ENCODE peak calls at places on chromosomes 11 and 22, in six cellular contexts. V, M, I, W, N and F are unnamed samples.
A peak's percentile ranks its signal among the peaks of the same experiment; 100 is the strongest.

GRCh38 chr11:100827934-100828661 is 141.0 kb downstream of the ARHGAP42 start:
- DNase-seq in V (peak; percentile 89), M (no peak), I (peak; percentile 51), W (no peak), N (no peak), F (no peak)

GRCh38 chr11:33868646-33869461 is 23.0 kb downstream of the LMO2 start:
- DNase-seq in V (no peak), M (no peak), I (peak; percentile 21), W (no peak), N (no peak), F (no peak)

GRCh38 chr11:133776671-133777070 is 68.6 kb downstream of the SPATA19 start:
- DNase-seq in V (no peak), M (no peak), I (no peak), W (no peak), N (no peak), F (no peak)

GRCh38 chr11:774873-775592 is 2.3 kb downstream of the GATD1 start:
- DNase-seq in V (no peak), M (no peak), I (no peak), W (no peak), N (no peak), F (no peak)

GRCh38 chr11:2802389-2803185 is 83.0 kb downstream of the CDKN1C start:
- DNase-seq in V (no peak), M (no peak), I (no peak), W (no peak), N (peak; percentile 6), F (no peak)

GRCh38 chr11:94767701-94768601 is at the start of gene AMOTL1:
- DNase-seq in V (peak; percentile 47), M (peak; percentile 87), I (peak; percentile 89), W (peak; percentile 89), N (peak; percentile 91), F (peak; percentile 66)

GRCh38 chr11:46879056-46879585 is 33.0 kb upstream of the CKAP5 start:
- DNase-seq in V (no peak), M (no peak), I (no peak), W (no peak), N (no peak), F (no peak)

GRCh38 chr11:78161346-78161745 is 21.9 kb upstream of the ALG8 start:
- DNase-seq in V (no peak), M (no peak), I (no peak), W (no peak), N (no peak), F (no peak)

GRCh38 chr11:111540114-111540920 is at the start of gene LAYN:
- DNase-seq in V (no peak), M (peak; percentile 61), I (peak; percentile 70), W (no peak), N (peak; percentile 43), F (no peak)

GRCh38 chr11:128095459-128096096 is 491.8 kb downstream of the ETS1 start:
- DNase-seq in V (peak; percentile 44), M (no peak), I (no peak), W (no peak), N (no peak), F (peak; percentile 69)

GRCh38 chr22:21455334-21456089 is 11.7 kb upstream of the TMEM191C start:
- DNase-seq in V (no peak), M (no peak), I (no peak), W (peak; percentile 8), N (no peak), F (no peak)

GRCh38 chr11:132099692-132100091 is 729.3 kb downstream of the NTM start:
- DNase-seq in V (no peak), M (no peak), I (peak; percentile 47), W (no peak), N (no peak), F (no peak)

GRCh38 chr11:61120865-61121831 is 18.9 kb downstream of the CD5 start:
- DNase-seq in V (no peak), M (peak; percentile 77), I (no peak), W (no peak), N (no peak), F (peak; percentile 11)

GRCh38 chr11:2691991-2692841 is 7.6 kb downstream of the KCNQ1OT1 start:
- DNase-seq in V (no peak), M (no peak), I (no peak), W (no peak), N (peak; percentile 6), F (no peak)

GRCh38 chr11:5288108-5288911 is 13.4 kb downstream of the OR51B4 start:
- DNase-seq in V (no peak), M (no peak), I (no peak), W (no peak), N (no peak), F (no peak)

GRCh38 chr11:109914809-109915653 is 178.2 kb upstream of the ZC3H12C start:
- DNase-seq in V (peak; percentile 3), M (no peak), I (peak; percentile 9), W (no peak), N (no peak), F (no peak)

GRCh38 chr11:111819161-111820058 is 52.0 kb downstream of the ALG9 start:
- DNase-seq in V (peak; percentile 59), M (no peak), I (no peak), W (peak; percentile 30), N (peak; percentile 41), F (no peak)

GRCh38 chr22:20159088-20159487 is 8.2 kb upstream of the CCDC188 start:
- DNase-seq in V (no peak), M (no peak), I (no peak), W (no peak), N (no peak), F (no peak)

GRCh38 chr11:63501236-63501635 is 4.6 kb upstream of the LGALS12 start:
- DNase-seq in V (no peak), M (no peak), I (no peak), W (no peak), N (no peak), F (no peak)

GRCh38 chr11:95108159-95108611 is 18.5 kb downstream of the ENDOD1 start:
- DNase-seq in V (no peak), M (peak; percentile 33), I (peak; percentile 14), W (peak; percentile 43), N (peak; percentile 38), F (peak; percentile 48)

GRCh38 chr11:48022445-48022844 is 42.1 kb downstream of the PTPRJ start:
- DNase-seq in V (no peak), M (no peak), I (no peak), W (no peak), N (no peak), F (no peak)

GRCh38 chr11:3215346-3216026 is 3.1 kb downstream of the MRGPRG start:
- DNase-seq in V (no peak), M (no peak), I (no peak), W (no peak), N (peak; percentile 7), F (no peak)

GRCh38 chr11:37092487-37092886 is 494.5 kb upstream of the RAG2 start:
- DNase-seq in V (no peak), M (no peak), I (no peak), W (no peak), N (no peak), F (no peak)

GRCh38 chr22:31952459-31952858 is 8.1 kb downstream of the YWHAH start:
- DNase-seq in V (peak; percentile 86), M (no peak), I (no peak), W (peak; percentile 61), N (no peak), F (peak; percentile 76)

GRCh38 chr11:267491-267994 is 10.7 kb upstream of the NLRP6 start:
- DNase-seq in V (no peak), M (peak; percentile 7), I (no peak), W (peak; percentile 61), N (peak; percentile 36), F (no peak)

GRCh38 chr22:36761553-36762240 is 14.2 kb downstream of the IFT27 start:
- DNase-seq in V (no peak), M (no peak), I (no peak), W (no peak), N (no peak), F (no peak)

GRCh38 chr22:36764060-36764459 is 11.9 kb downstream of the IFT27 start:
- DNase-seq in V (no peak), M (no peak), I (no peak), W (no peak), N (no peak), F (no peak)

GRCh38 chr22:36764641-36765040 is 11.3 kb downstream of the IFT27 start:
- DNase-seq in V (no peak), M (no peak), I (no peak), W (no peak), N (no peak), F (no peak)

GRCh38 chr22:36763576-36763975 is 12.3 kb downstream of the IFT27 start:
- DNase-seq in V (no peak), M (no peak), I (no peak), W (no peak), N (no peak), F (no peak)

GRCh38 chr22:36762687-36763260 is 13.1 kb downstream of the IFT27 start:
- DNase-seq in V (no peak), M (no peak), I (no peak), W (no peak), N (no peak), F (no peak)
- TF ChIP-seq CTCF in V (no peak), M (no peak), I (no peak), W (no peak), N (no peak), F (no peak)

GRCh38 chr22:38490915-38491314 is 15.2 kb downstream of the DDX17 start:
- DNase-seq in V (no peak), M (peak; percentile 31), I (no peak), W (no peak), N (peak; percentile 59), F (no peak)

GRCh38 chr22:38491707-38492348 is 14.3 kb downstream of the DDX17 start:
- DNase-seq in V (no peak), M (no peak), I (no peak), W (no peak), N (no peak), F (no peak)

GRCh38 chr22:38497869-38498268 is 8.2 kb downstream of the DDX17 start:
- DNase-seq in V (no peak), M (no peak), I (no peak), W (no peak), N (no peak), F (no peak)

GRCh38 chr22:38494498-38494897 is 11.6 kb downstream of the DDX17 start:
- DNase-seq in V (no peak), M (no peak), I (no peak), W (no peak), N (no peak), F (no peak)

GRCh38 chr22:38494939-38495338 is 11.2 kb downstream of the DDX17 start:
- DNase-seq in V (no peak), M (no peak), I (no peak), W (no peak), N (no peak), F (no peak)
- TF ChIP-seq CTCF in V (no peak), M (no peak), I (peak; percentile 20), W (no peak), N (no peak), F (no peak)

GRCh38 chr11:65421204-65422103 is 1.1 kb upstream of the NEAT1 start:
- DNase-seq in V (peak; percentile 89), M (peak; percentile 93), I (no peak), W (peak; percentile 98), N (peak; percentile 98), F (peak; percentile 98)
- TF ChIP-seq CTCF in V (no peak), M (no peak), I (no peak), W (no peak), N (no peak), F (no peak)

DNA sequence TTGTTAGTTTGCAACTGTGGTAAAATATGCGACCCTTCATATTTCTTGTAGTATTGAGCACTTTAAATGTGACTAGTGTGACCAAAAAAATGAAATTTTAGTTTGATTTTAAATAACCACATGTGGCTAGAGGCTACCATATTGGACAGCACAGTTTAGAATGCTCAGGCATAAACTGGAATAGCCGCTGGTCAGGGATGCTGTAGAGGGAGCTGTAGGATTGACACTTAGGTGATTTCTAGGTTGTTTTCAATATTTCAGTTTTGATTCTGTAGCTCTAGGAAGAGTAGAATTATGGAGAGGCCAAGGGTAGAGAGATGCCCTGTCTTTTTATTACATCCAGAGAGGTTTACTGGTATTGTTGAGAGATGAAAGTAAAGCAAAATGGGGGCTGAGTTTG is 10.8 kb upstream of the VSIG10L2 start:
- DNase-seq in V (no peak), M (no peak), I (no peak), W (no peak), N (no peak), F (no peak)
- TF ChIP-seq CTCF in V (no peak), M (no peak), I (no peak), W (no peak), N (no peak), F (no peak)